ENCODE peak calls at places on chromosome X, in seven cellular contexts. N is neuronal stem cell, L is H9, F is IMR-90, C is mesendoderm, H is H1, W is mesenchymal stem cell. J is an unnamed sample.

GRCh38 chrX:39855748-39856129 is 242.0 kb downstream of the BCOR start:
- DNase-seq in N (no peak), L (peak; percentile 76), F (peak; percentile 43), C (peak; percentile 65), H (no peak), W (peak; percentile 53), J (no peak)

GRCh38 chrX:74774988-74775387 is 150.3 kb downstream of the NEXMIF start:
- DNase-seq in N (no peak), L (no peak), F (no peak), C (no peak), H (no peak), W (no peak), J (no peak)

GRCh38 chrX:38717871-38718270 is 83.4 kb upstream of the MID1IP1 start:
- DNase-seq in N (no peak), L (peak; percentile 36), F (peak; percentile 20), C (peak; percentile 54), H (no peak), W (peak; percentile 3), J (peak; percentile 54)

GRCh38 chrX:151153086-151153485 is 23.3 kb upstream of the GPR50 start:
- DNase-seq in N (peak; percentile 40), L (peak; percentile 73), F (peak; percentile 28), C (peak; percentile 78), H (no peak), W (peak; percentile 3), J (no peak)

GRCh38 chrX:120365320-120365719 is 3.4 kb downstream of the ATP1B4 start:
- DNase-seq in N (peak; percentile 33), L (peak; percentile 48), F (no peak), C (peak; percentile 29), H (no peak), W (peak; percentile 1), J (peak; percentile 4)

GRCh38 chrX:21374163-21374993 is at the start of gene CNKSR2:
- DNase-seq in N (peak; percentile 79), L (peak; percentile 83), F (peak; percentile 3), C (peak; percentile 81), H (no peak), W (peak; percentile 28), J (peak; percentile 5)

GRCh38 chrX:100880368-100880767 is 6.2 kb upstream of the NOX1 start:
- DNase-seq in N (no peak), L (no peak), F (no peak), C (no peak), H (no peak), W (no peak), J (no peak)

GRCh38 chrX:9352683-9353430 is 112.0 kb upstream of the TBL1X start:
- DNase-seq in N (no peak), L (no peak), F (peak; percentile 75), C (no peak), H (no peak), W (peak; percentile 53), J (peak; percentile 80)

GRCh38 chrX:10011261-10011931 is 44.2 kb downstream of the CLDN34 start:
- DNase-seq in N (no peak), L (no peak), F (peak; percentile 29), C (peak; percentile 57), H (no peak), W (peak; percentile 73), J (no peak)

GRCh38 chrX:151488677-151489076 is 74.8 kb upstream of the PASD1 start:
- DNase-seq in N (no peak), L (peak; percentile 39), F (no peak), C (peak; percentile 47), H (no peak), W (no peak), J (no peak)

GRCh38 chrX:32116047-32116446 is 1044.2 kb upstream of the FTHL17 start:
- DNase-seq in N (no peak), L (no peak), F (no peak), C (peak; percentile 32), H (peak; percentile 1), W (no peak), J (no peak)

GRCh38 chrX:17046478-17047097 is 100.1 kb downstream of the REPS2 start:
- DNase-seq in N (peak; percentile 26), L (peak; percentile 70), F (peak; percentile 67), C (peak; percentile 74), H (peak; percentile 19), W (peak; percentile 58), J (peak; percentile 81)

GRCh38 chrX:122943918-122944317 is 240.2 kb upstream of the GRIA3 start:
- DNase-seq in N (no peak), L (no peak), F (no peak), C (no peak), H (no peak), W (peak; percentile 45), J (no peak)

GRCh38 chrX:133645977-133646750 is 230.9 kb upstream of the GPC4 start:
- DNase-seq in N (no peak), L (no peak), F (peak; percentile 53), C (no peak), H (no peak), W (peak; percentile 26), J (peak; percentile 33)

GRCh38 chrX:22742174-22742573 is 257.6 kb upstream of the DDX53 start:
- DNase-seq in N (no peak), L (no peak), F (peak; percentile 81), C (no peak), H (no peak), W (peak; percentile 87), J (no peak)

GRCh38 chrX:110399497-110399896 is 40.8 kb downstream of the RTL9 start:
- DNase-seq in N (no peak), L (no peak), F (no peak), C (no peak), H (no peak), W (no peak), J (no peak)

GRCh38 chrX:110396777-110397176 is 38.1 kb downstream of the RTL9 start:
- DNase-seq in N (no peak), L (no peak), F (no peak), C (no peak), H (no peak), W (no peak), J (no peak)

GRCh38 chrX:110397904-110398303 is 39.3 kb downstream of the RTL9 start:
- DNase-seq in N (no peak), L (peak; percentile 36), F (no peak), C (peak; percentile 19), H (no peak), W (no peak), J (no peak)

GRCh38 chrX:110395877-110396276 is 37.2 kb downstream of the RTL9 start:
- DNase-seq in N (no peak), L (no peak), F (no peak), C (no peak), H (no peak), W (no peak), J (no peak)

DNA sequence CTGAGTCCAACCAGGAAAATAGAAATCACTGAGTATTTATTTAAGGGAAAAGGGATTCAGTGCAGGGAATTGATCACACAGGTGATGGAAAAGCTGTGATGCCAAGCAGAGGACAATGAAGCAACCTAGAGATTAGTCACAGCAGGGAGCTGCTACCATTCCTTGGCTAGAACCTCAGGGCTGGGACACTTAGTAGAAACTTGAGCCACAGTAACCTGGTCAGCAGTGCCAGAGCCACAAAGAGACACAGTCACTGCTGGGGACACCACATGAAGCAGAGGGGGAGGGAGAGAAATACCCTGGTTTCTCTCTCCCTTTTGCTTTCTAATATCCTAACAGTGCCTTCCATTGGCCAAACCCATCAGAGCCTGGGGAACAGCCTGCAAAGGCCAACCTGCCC is 38.7 kb downstream of the RTL9 start:
- DNase-seq in N (no peak), L (no peak), F (no peak), C (peak; percentile 30), H (no peak), W (no peak), J (no peak)
- H3K23ac ChIP-seq in N (no peak overlapping the region), L (no peak overlapping the region), F (no peak overlapping the region), C (no peak overlapping the region), H (no peak overlapping the region), W (no peak overlapping the region), J (no peak overlapping the region)

GRCh38 chrX:72624194-72624593 is 51.6 kb upstream of the HDAC8 start:
- DNase-seq in N (no peak), L (no peak), F (no peak), C (no peak), H (no peak), W (no peak), J (no peak)
- H3K23ac ChIP-seq in N (no peak overlapping the region), L (no peak overlapping the region), F (no peak overlapping the region), C (no peak overlapping the region), H (no peak overlapping the region), W (no peak overlapping the region), J (no peak overlapping the region)

DNA sequence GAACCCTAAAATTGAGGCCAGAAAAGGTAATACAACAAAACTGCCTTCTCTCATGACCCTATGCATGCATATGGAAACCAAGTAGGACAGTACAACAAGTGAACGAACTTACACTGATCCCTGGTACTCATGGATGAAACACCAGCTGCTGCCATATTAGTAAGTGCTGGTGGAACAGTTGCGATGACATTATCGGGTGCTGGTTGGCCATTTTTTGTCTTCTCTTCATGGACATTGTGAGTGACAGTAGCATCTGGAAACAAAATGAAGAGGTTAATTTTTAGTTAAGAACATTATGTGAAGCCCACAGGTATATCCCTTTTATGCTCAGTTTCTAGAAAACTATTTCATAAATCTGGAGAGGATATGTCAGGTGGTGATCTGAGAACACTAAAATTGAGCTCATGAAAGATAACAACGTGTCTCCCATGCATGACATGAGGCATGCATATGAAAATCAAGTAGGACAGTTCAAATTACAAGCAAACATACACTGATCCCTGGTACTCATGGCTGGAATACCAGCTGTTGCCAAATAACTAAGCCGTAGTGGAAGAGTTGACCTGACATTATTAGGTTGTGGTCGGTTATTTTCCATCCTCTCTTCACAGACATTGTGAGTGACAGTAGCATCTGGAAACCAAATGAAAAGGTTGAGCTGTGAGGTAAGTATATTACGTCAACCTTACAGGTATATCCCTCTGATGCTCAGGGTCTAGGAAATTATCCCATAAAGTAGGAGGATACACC is 74.2 kb upstream of the CT45A1 start:
- DNase-seq in N (no peak), L (no peak), F (no peak), C (no peak), H (no peak), W (no peak), J (no peak)
- H3K23ac ChIP-seq in N (no peak overlapping the region), L (no peak overlapping the region), F (no peak overlapping the region), C (no peak overlapping the region), H (no peak overlapping the region), W (no peak overlapping the region), J (no peak overlapping the region)

DNA sequence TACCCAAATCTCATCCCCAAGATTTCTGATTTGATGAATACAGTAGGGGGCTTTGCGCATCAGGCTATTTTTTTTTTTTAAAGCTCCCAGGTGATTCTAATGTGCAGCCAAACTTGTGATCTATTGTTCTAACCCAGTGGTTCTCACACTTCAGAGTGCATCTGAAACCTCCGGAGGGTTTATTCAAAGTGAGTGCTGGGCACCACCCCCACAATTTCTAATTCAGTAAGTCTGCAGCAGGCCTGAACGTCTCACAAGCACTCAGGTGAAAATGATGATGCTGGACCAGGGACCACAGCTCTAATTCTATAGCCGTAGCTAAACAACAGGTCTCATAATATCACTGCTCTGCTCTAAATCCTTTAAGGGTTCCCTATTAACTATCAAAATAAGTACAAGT is 211.4 kb downstream of the FMR1NB start:
- DNase-seq in N (no peak), L (no peak), F (no peak), C (no peak), H (no peak), W (no peak), J (no peak)
- H3K23ac ChIP-seq in N (no peak overlapping the region), L (no peak overlapping the region), F (no peak overlapping the region), C (no peak overlapping the region), H (no peak overlapping the region), W (no peak overlapping the region), J (no peak overlapping the region)

GRCh38 chrX:72270316-72270866 is 6.7 kb downstream of the RPS4X start:
- DNase-seq in N (no peak), L (no peak), F (no peak), C (no peak), H (no peak), W (no peak), J (no peak)
- H3K23ac ChIP-seq in N (no peak overlapping the region), L (no peak overlapping the region), F (no peak overlapping the region), C (no peak overlapping the region), H (no peak overlapping the region), W (peak overlapping the region; percentile 94), J (no peak overlapping the region)

J was measured in trophoblast cell.